ENCODE peak calls at places on chromosomes 13 and 19, in seven cellular contexts. Q is IMR-90, O is lower leg skin, Y is fibroblast of mammary gland, N is cardiac fibroblast, B is Peyer's patch, W is heart right ventricle. J is an unnamed sample.

GRCh38 chr13:27617801-27618411 is 2.4 kb downstream of the LNX2 start:
- DNase-seq in Q (no peak), O (no peak), Y (no peak), N (no peak), B (no peak), W (no peak), J (no peak)

GRCh38 chr13:50616101-50616500 is 227.4 kb downstream of the DLEU7 start:
- DNase-seq in Q (peak), O (no peak), Y (peak), N (peak), B (no peak), W (no peak), J (no peak)

GRCh38 chr13:46160065-46160464 is 21.9 kb downstream of the LCP1 start:
- DNase-seq in Q (no peak), O (no peak), Y (no peak), N (no peak), B (no peak), W (no peak), J (no peak)

GRCh38 chr19:32041681-32042292 is 303.6 kb upstream of the ZNF507 start:
- DNase-seq in Q (peak), O (no peak), Y (peak), N (peak), B (no peak), W (peak), J (peak)

GRCh38 chr13:68009546-68009945 is 779.4 kb upstream of the PCDH9 start:
- DNase-seq in Q (no peak), O (no peak), Y (no peak), N (no peak), B (no peak), W (no peak), J (no peak)

GRCh38 chr19:7069042-7069903 is at the start of gene ZNF557:
- DNase-seq in Q (peak), O (peak), Y (peak), N (peak), B (peak), W (peak), J (peak)

GRCh38 chr19:7395360-7395781 is 46.6 kb downstream of the ARHGEF18 start:
- DNase-seq in Q (no peak), O (peak), Y (peak), N (no peak), B (no peak), W (no peak), J (no peak)

GRCh38 chr13:33228645-33229445 is 56.7 kb downstream of the STARD13 start:
- DNase-seq in Q (peak), O (no peak), Y (peak), N (peak), B (no peak), W (no peak), J (no peak)

GRCh38 chr19:47122359-47123335 is 8.0 kb upstream of the SAE1 start:
- DNase-seq in Q (peak), O (no peak), Y (peak), N (peak), B (no peak), W (no peak), J (no peak)

GRCh38 chr13:32245555-32245954 is 69.6 kb downstream of the ZAR1L start:
- DNase-seq in Q (no peak), O (no peak), Y (no peak), N (no peak), B (no peak), W (no peak), J (no peak)

GRCh38 chr13:90281709-90282108 is 1065.8 kb upstream of the MIR17HG start:
- DNase-seq in Q (no peak), O (no peak), Y (no peak), N (no peak), B (no peak), W (no peak), J (no peak)

GRCh38 chr13:31944262-31945160 is 87.1 kb upstream of the FRY start:
- DNase-seq in Q (no peak), O (no peak), Y (no peak), N (no peak), B (no peak), W (no peak), J (no peak)

GRCh38 chr19:55437410-55437809 is 5.7 kb downstream of the SHISA7 start:
- DNase-seq in Q (peak), O (no peak), Y (peak), N (peak), B (no peak), W (peak), J (no peak)

GRCh38 chr19:46542428-46543230 is 47.0 kb upstream of the PNMA8B start:
- DNase-seq in Q (peak), O (peak), Y (peak), N (peak), B (peak), W (peak), J (peak)

GRCh38 chr13:70630247-70630646 is 522.0 kb upstream of the KLHL1 start:
- DNase-seq in Q (no peak), O (no peak), Y (no peak), N (no peak), B (no peak), W (no peak), J (no peak)

GRCh38 chr19:743168-743687 is 7.7 kb upstream of the MISP start:
- DNase-seq in Q (no peak), O (no peak), Y (no peak), N (peak), B (no peak), W (no peak), J (no peak)

GRCh38 chr13:94232161-94232560 is 247.3 kb downstream of the DCT start:
- DNase-seq in Q (no peak), O (no peak), Y (no peak), N (no peak), B (no peak), W (no peak), J (no peak)

GRCh38 chr13:86881390-86881789 is 789.8 kb upstream of the SLITRK5 start:
- DNase-seq in Q (no peak), O (no peak), Y (no peak), N (no peak), B (no peak), W (no peak), J (no peak)

GRCh38 chr19:47230122-47230920 is 678 bp downstream of the BBC3 start:
- DNase-seq in Q (peak), O (peak), Y (peak), N (peak), B (peak), W (peak), J (peak)

GRCh38 chr13:97810152-97810551 is 143.3 kb upstream of the IPO5 start:
- DNase-seq in Q (peak), O (no peak), Y (peak), N (peak), B (no peak), W (no peak), J (no peak)

GRCh38 chr19:1401138-1401888 is at the start of gene GAMT:
- DNase-seq in Q (no peak), O (no peak), Y (no peak), N (peak), B (peak), W (peak), J (no peak)

GRCh38 chr19:16527971-16528521 is 14.2 kb downstream of the CHERP start:
- DNase-seq in Q (no peak), O (no peak), Y (peak), N (peak), B (no peak), W (no peak), J (no peak)

GRCh38 chr19:4367781-4368127 is 24.4 kb downstream of the MPND start:
- DNase-seq in Q (no peak), O (no peak), Y (no peak), N (no peak), B (no peak), W (no peak), J (no peak)

GRCh38 chr13:24982333-24982999 is 113.5 kb upstream of the PABPC3 start:
- DNase-seq in Q (no peak), O (no peak), Y (no peak), N (no peak), B (no peak), W (peak), J (no peak)

GRCh38 chr19:29217591-29217990 is 4.6 kb upstream of the UQCRFS1 start:
- DNase-seq in Q (no peak), O (no peak), Y (no peak), N (no peak), B (no peak), W (no peak), J (no peak)

GRCh38 chr13:97285221-97285955 is 63.3 kb downstream of the MBNL2 start:
- DNase-seq in Q (no peak), O (no peak), Y (peak), N (no peak), B (no peak), W (no peak), J (no peak)

GRCh38 chr13:94454334-94454733 is 25.1 kb downstream of the DCT start:
- DNase-seq in Q (no peak), O (no peak), Y (no peak), N (no peak), B (no peak), W (no peak), J (no peak)

GRCh38 chr13:28583661-28584091 is 75.3 kb upstream of the POMP start:
- DNase-seq in Q (peak), O (no peak), Y (peak), N (no peak), B (no peak), W (no peak), J (no peak)

GRCh38 chr19:3359850-3360493 is 6.4 kb upstream of the NFIC start:
- DNase-seq in Q (no peak), O (no peak), Y (no peak), N (no peak), B (no peak), W (no peak), J (no peak)

GRCh38 chr13:44273991-44274810 is 99.4 kb upstream of the SERP2 start:
- DNase-seq in Q (peak), O (no peak), Y (peak), N (peak), B (no peak), W (no peak), J (no peak)

GRCh38 chr13:31050486-31051400 is 111.0 kb downstream of the HSPH1 start:
- DNase-seq in Q (peak), O (no peak), Y (peak), N (peak), B (no peak), W (no peak), J (no peak)

GRCh38 chr13:48235100-48235813 is 2.3 kb downstream of the ITM2B start:
- DNase-seq in Q (peak), O (peak), Y (no peak), N (no peak), B (no peak), W (no peak), J (no peak)

GRCh38 chr13:106525865-106526264 is 9.6 kb downstream of the EFNB2 start:
- DNase-seq in Q (no peak), O (no peak), Y (no peak), N (no peak), B (no peak), W (no peak), J (no peak)

GRCh38 chr13:112567161-112567862 is 20.6 kb downstream of the TUBGCP3 start:
- DNase-seq in Q (peak), O (no peak), Y (no peak), N (no peak), B (no peak), W (no peak), J (no peak)

GRCh38 chr13:114237415-114238112 is 2.9 kb downstream of the CDC16 start:
- DNase-seq in Q (no peak), O (no peak), Y (no peak), N (no peak), B (no peak), W (no peak), J (no peak)

GRCh38 chr13:114235697-114236096 is 1.0 kb downstream of the CDC16 start:
- DNase-seq in Q (no peak), O (no peak), Y (peak), N (no peak), B (no peak), W (no peak), J (no peak)

GRCh38 chr13:114236224-114236623 is 1.5 kb downstream of the CDC16 start:
- DNase-seq in Q (no peak), O (no peak), Y (no peak), N (no peak), B (no peak), W (no peak), J (no peak)

GRCh38 chr13:114234266-114234644 is 442 bp upstream of the CDC16 start:
- DNase-seq in Q (no peak), O (no peak), Y (no peak), N (no peak), B (no peak), W (no peak), J (no peak)

DNA sequence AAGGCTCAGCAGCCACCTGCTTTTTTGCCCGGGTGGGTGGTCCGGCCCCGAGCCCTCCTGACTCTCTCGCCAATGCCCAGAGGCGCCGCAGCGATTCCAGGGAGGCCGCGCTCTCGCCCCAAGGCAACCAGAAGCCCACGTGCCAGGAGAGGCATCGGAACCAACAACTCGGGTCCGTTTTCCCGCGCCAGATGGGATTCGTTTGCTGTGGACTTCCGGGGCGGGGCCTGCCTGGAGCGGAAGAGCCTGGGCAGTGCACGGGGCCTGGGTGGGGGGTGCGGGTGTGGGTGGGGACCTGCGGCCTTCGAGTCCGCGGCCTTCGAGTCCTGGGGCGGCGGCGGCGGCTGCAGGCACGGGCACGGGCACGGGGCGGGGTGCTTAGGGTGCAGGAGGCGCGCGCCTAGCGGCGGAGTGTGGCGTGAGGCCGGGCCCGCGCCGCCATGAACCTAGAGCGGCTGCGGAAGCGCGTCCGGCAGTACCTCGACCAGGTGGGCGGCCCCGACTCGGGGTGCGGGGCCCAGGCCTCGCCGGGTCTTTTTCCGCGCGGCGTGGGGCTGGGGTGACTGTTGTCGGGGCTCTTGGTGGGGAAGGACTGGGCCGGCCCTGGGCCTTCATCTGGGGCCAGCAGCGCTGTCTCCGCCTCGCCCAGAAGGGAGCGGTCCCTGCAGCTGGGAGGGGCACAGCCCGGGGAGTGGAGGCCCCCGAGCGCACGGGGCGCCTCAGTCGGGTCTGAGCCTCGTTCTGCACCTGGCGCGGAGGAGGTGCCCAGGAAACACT is at the start of gene CDC16:
- DNase-seq in Q (peak), O (peak), Y (peak), N (peak), B (peak), W (peak), J (peak)
- TF ChIP-seq CTCF in Q (no peak), O (no peak), Y (no peak), N (no peak), B (no peak), W (peak), J (no peak)

DNA sequence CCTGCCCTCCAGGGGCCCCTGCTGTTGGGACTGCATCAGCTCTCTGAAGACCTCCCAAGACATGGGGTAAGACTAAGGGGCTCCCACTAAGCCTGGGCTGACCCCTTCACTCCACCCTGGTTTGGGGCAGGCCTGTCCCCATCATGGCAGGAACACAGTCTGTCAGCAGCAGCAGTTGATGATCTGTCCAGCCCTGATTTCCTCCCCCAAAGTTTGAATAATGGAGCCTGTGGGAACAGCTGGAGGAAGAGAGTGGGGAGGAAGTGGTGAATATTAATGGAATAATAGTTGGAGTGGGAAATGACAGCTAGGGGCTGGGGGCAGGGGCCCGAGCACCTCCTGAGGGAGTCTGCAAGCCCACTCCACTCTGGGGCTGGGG is 1.3 kb upstream of the B3GNT8 start:
- DNase-seq in Q (no peak), O (no peak), Y (no peak), N (no peak), B (no peak), W (no peak), J (no peak)
- H3K4me3 ChIP-seq in Q (no peak), O (no peak), Y (no peak), N (peak), B (peak), W (peak), J (peak)

GRCh38 chr19:17580470-17581000 is 25.1 kb downstream of the COLGALT1 start:
- DNase-seq in Q (no peak), O (no peak), Y (no peak), N (no peak), B (no peak), W (no peak), J (no peak)
- TF ChIP-seq CTCF in Q (no peak), O (no peak), Y (peak), N (no peak), B (no peak), W (no peak), J (no peak)

DNA sequence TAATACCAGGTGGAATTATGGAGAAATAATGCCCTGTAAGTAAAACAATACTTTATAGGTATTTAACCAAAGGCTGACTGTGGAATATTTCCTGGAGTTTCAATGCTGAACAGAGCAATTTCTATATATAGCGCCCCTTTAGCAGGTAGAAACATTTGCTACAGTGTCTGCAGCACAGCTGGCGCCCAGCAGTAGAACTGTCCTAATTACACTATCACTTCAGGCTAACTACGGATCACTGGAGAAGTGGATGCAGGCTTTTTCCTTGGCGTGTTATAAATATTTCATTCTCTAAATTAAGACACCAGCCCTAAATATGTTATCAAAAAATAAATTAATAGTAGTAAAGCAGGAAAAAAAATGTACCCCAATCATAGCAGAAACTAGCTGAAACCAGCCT is 3.1 kb downstream of the SHISA2 start:
- DNase-seq in Q (no peak), O (no peak), Y (no peak), N (no peak), B (no peak), W (no peak), J (no peak)
- H3K4me3 ChIP-seq in Q (no peak), O (no peak), Y (no peak), N (no peak), B (no peak), W (no peak), J (no peak)

GRCh38 chr19:33176670-33177416 is 17.3 kb upstream of the LRP3 start:
- DNase-seq in Q (peak), O (peak), Y (peak), N (peak), B (peak), W (peak), J (peak)
- TF ChIP-seq CTCF in Q (no peak), O (no peak), Y (no peak), N (peak), B (no peak), W (peak), J (peak)

GRCh38 chr13:110965755-110966134 is 50.9 kb upstream of the ANKRD10 start:
- DNase-seq in Q (no peak), O (no peak), Y (no peak), N (no peak), B (no peak), W (no peak), J (no peak)
- H3K4me3 ChIP-seq in Q (no peak), O (no peak), Y (no peak), N (no peak), B (no peak), W (no peak), J (no peak)

DNA sequence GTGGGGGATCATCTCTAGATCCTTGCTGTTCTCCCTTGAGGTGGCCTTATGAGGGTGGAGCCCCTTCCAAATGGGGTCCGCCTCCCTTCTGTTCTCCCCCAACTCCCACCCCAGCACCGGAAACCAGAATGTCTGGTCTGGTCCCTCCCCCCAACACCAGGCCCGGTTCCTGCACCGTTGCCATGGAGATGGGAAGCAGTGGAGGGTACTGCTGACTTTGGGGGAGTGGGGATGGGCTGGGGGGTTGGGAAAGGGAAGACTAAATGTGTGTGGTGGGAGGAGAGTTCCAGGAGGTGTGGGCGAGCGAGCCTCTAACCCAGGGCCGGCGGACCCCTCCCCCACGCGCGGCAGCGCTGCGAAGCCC is 1.7 kb downstream of the SHANK1 start:
- DNase-seq in Q (no peak), O (no peak), Y (no peak), N (no peak), B (no peak), W (no peak), J (no peak)
- TF ChIP-seq CTCF in Q (no peak), O (no peak), Y (no peak), N (no peak), B (no peak), W (no peak), J (no peak)

GRCh38 chr19:6061420-6062130 is 48.7 kb downstream of the RFX2 start:
- DNase-seq in Q (no peak), O (peak), Y (no peak), N (no peak), B (no peak), W (no peak), J (no peak)
- H3K4me3 ChIP-seq in Q (no peak), O (no peak), Y (no peak), N (no peak), B (no peak), W (no peak), J (no peak)